ENCODE peak calls at places on chromosomes 2 and 18, in seven cellular contexts. C, U, V, W, F, G and R are unnamed samples.

GRCh38 chr2:119914266-119914665 is 98.6 kb upstream of the EPB41L5 start:
- DNase-seq in C (no peak), U (peak; percentile 4), V (no peak), W (no peak), F (no peak), G (no peak), R (no peak)

GRCh38 chr2:58063641-58064040 is 17.0 kb downstream of the VRK2 start:
- DNase-seq in C (no peak), U (peak; percentile 90), V (no peak), W (no peak), F (no peak), G (no peak), R (no peak)

GRCh38 chr18:11498821-11499220 is 110.6 kb upstream of the SLC35G4 start:
- DNase-seq in C (no peak), U (peak; percentile 29), V (no peak), W (no peak), F (no peak), G (no peak), R (no peak)

GRCh38 chr2:16624419-16624745 is 41.3 kb downstream of the CYRIA start:
- DNase-seq in C (no peak), U (no peak), V (no peak), W (no peak), F (no peak), G (no peak), R (no peak)

GRCh38 chr2:119691651-119692245 is 12.7 kb downstream of the TMEM177 start:
- DNase-seq in C (no peak), U (no peak), V (no peak), W (no peak), F (no peak), G (no peak), R (no peak)

GRCh38 chr2:40372278-40372580 is 79.7 kb downstream of the SLC8A1 start:
- DNase-seq in C (no peak), U (peak; percentile 19), V (no peak), W (no peak), F (no peak), G (no peak), R (no peak)

GRCh38 chr2:240432430-240432819 is 3.0 kb upstream of the GPC1 start:
- DNase-seq in C (no peak), U (no peak), V (no peak), W (no peak), F (no peak), G (no peak), R (no peak)

GRCh38 chr2:136118819-136119716 is 1.1 kb upstream of the CXCR4 start:
- DNase-seq in C (peak; percentile 62), U (no peak), V (peak; percentile 68), W (no peak), F (no peak), G (peak; percentile 35), R (peak; percentile 51)

GRCh38 chr2:239476757-239477565 is 76.1 kb upstream of the HDAC4 start:
- DNase-seq in C (no peak), U (no peak), V (no peak), W (no peak), F (no peak), G (no peak), R (no peak)

GRCh38 chr18:14577971-14578370 is 34.6 kb upstream of the POTEC start:
- DNase-seq in C (no peak), U (no peak), V (no peak), W (no peak), F (no peak), G (peak; percentile 43), R (no peak)

GRCh38 chr2:29694741-29695140 is 226.6 kb downstream of the ALK start:
- DNase-seq in C (no peak), U (no peak), V (no peak), W (no peak), F (no peak), G (no peak), R (no peak)

GRCh38 chr2:98013407-98014042 is 17.8 kb upstream of the TMEM131 start:
- DNase-seq in C (no peak), U (peak; percentile 66), V (no peak), W (no peak), F (no peak), G (peak; percentile 17), R (no peak)

GRCh38 chr2:172427990-172428840 is 829 bp downstream of the ITGA6 start:
- DNase-seq in C (peak; percentile 38), U (peak; percentile 60), V (peak; percentile 69), W (peak; percentile 57), F (peak; percentile 45), G (peak; percentile 43), R (no peak)